ENCODE peak calls at places on chromosomes 5 and 9, in seven cellular contexts. F is IMR-90, G is PC-3, T is spleen, L is heart right ventricle, B is GM23338, V is suprapubic skin. S is an unnamed sample. For H3K4me1, the result is how much of the 10 kb centered on the place peaks cover.

GRCh38 chr5:106521701-106522100 is 1149.0 kb downstream of the EFNA5 start:
- DNase-seq in G (peak), T (no peak), L (no peak), V (no peak), B (no peak), F (peak), S (no peak)

GRCh38 chr5:126435261-126435660 is 12.1 kb downstream of the GRAMD2B start:
- DNase-seq in V (no peak), B (no peak), T (no peak), G (no peak), F (no peak), L (no peak), S (no peak)

GRCh38 chr5:39760385-39761198 is 335.8 kb upstream of the DAB2 start:
- DNase-seq in F (peak), T (no peak), G (peak), V (no peak), L (peak), B (no peak), S (no peak)

GRCh38 chr9:113935677-113936380 is 59.7 kb downstream of the ZNF618 start:
- DNase-seq in V (no peak), T (no peak), L (no peak), B (no peak), G (no peak), F (no peak), S (no peak)

GRCh38 chr5:10235350-10235749 is 14.3 kb downstream of the ATPSCKMT start:
- DNase-seq in B (no peak), T (no peak), G (peak), L (no peak), F (peak), V (no peak), S (no peak)

GRCh38 chr9:89668216-89668867 is 63.5 kb downstream of the GADD45G start:
- DNase-seq in F (no peak), T (no peak), V (no peak), L (no peak), G (no peak), B (no peak), S (no peak)

GRCh38 chr5:159877894-159878448 is 38.3 kb upstream of the ADRA1B start:
- DNase-seq in G (no peak), L (peak), B (no peak), F (no peak), T (no peak), V (peak), S (no peak)

GRCh38 chr5:154375331-154376008 is 70.3 kb upstream of the SAP30L start:
- DNase-seq in B (no peak), G (no peak), L (no peak), T (no peak), F (peak), V (no peak), S (no peak)

GRCh38 chr5:16713386-16713928 is 96.7 kb upstream of the RETREG1 start:
- DNase-seq in F (peak), B (peak), T (no peak), G (no peak), L (no peak), V (no peak), S (no peak)

GRCh38 chr5:142056831-142057696 is 44.2 kb upstream of the GNPDA1 start:
- DNase-seq in G (peak), V (no peak), L (no peak), B (no peak), F (no peak), T (no peak), S (no peak)

GRCh38 chr5:78586251-78586650 is 62.3 kb downstream of the LHFPL2 start:
- DNase-seq in G (peak), V (no peak), T (no peak), B (no peak), L (no peak), F (peak), S (peak)

GRCh38 chr9:20376780-20377179 is 245.5 kb downstream of the MLLT3 start:
- DNase-seq in F (no peak), V (no peak), T (no peak), L (no peak), B (no peak), G (no peak), S (no peak)

GRCh38 chr5:122175852-122176251 is 46.5 kb downstream of the ZNF474 start:
- DNase-seq in F (peak), G (no peak), B (no peak), L (no peak), T (no peak), V (no peak), S (no peak)

GRCh38 chr9:110088099-110088498 is 119.9 kb downstream of the C9orf152 start:
- DNase-seq in L (no peak), G (peak), T (no peak), F (no peak), B (no peak), V (no peak), S (no peak)

GRCh38 chr9:87533291-87533690 is 35.6 kb downstream of the DAPK1 start:
- DNase-seq in L (no peak), G (no peak), V (no peak), F (no peak), T (no peak), B (no peak), S (no peak)
- TF ChIP-seq CTCF in L (no peak), G (no peak), V (no peak), F (no peak), T (no peak), B (no peak), S (no peak)

GRCh38 chr9:134052491-134052890 is 15.3 kb downstream of the BRD3 start:
- DNase-seq in G (no peak), L (no peak), T (peak), B (no peak), V (no peak), F (no peak), S (peak)
- H3K4me1 ChIP-seq in G (under half), L (under half), T (half or more), B (under half), V (under half), F (under half), S (under half)

DNA sequence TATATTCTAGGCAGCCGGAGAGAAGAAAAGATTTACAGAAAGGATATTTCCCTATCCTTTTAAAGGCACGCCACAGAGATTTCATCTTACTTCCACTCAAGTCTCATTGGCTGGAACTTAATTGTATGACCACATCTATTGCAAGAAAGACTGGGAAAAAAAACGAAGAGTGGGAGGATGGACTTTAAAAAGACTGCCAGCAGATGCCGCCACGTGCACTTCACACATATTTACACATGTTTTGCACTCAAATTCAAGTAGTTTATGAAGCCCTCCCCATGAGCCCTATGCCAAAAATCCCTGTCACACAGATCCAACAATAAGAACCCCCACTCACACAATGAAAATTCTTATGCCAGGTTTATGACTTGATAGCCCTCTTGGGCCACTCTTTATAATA is 138.5 kb upstream of the TYRP1 start:
- DNase-seq in V (no peak), B (peak), F (peak), L (no peak), T (no peak), G (peak), S (no peak)
- TF ChIP-seq CTCF in V (no peak), B (peak), F (peak), L (no peak), T (no peak), G (peak), S (peak)

GRCh38 chr9:37452611-37453010 is 12.6 kb downstream of the ZBTB5 start:
- DNase-seq in G (no peak), L (no peak), B (no peak), V (no peak), T (no peak), F (no peak), S (no peak)
- H3K4me1 ChIP-seq in G (half or more), L (under half), B (under half), V (under half), T (under half), F (under half), S (under half)

DNA sequence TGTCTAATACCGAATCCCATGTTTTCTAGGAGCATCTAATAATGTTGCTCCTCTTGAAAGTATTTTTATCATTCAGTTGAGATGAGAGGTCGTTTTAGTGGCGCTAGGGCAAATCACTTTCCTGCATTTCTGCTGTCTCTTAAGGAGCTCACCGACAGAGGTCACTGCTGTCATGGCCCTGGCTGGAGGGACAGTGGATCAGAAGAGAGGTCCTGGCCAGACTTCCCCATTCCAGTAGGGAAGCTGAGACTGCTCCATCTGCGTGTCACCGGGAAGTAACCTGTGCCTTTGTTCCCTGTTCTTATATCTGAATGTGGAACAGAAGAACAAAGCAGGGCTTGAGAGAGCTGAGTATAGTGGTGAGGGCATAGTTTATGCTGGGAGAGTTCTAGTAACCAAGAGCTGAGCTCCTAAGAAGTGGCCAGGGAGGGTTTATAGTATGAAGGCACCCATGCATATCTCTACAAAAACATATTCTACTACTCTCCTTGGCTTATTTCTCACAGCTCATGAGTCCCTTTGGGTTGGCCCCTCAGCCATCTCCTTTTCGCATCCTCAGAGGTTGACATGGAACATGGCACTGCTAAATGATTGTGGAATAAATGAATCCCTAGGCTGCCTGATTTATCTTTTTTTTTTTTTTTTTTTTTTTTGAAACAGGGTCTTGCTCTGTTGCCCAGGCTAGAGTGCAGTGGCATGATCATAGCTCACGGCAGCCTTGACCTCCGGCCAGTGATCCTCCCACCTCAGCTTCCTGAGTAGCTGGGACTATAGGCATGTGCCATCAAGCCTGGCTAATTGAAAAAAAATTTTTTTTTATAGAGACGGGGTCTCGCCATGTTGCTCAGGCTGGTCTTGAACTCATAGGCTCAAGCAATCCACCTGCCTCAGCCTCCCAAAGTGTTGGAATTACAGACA is 27.2 kb downstream of the ATP6V0E1 start:
- DNase-seq in F (peak), G (no peak), B (peak), T (no peak), L (peak), V (peak), S (no peak)
- TF ChIP-seq CTCF in F (peak), G (no peak), B (peak), T (peak), L (peak), V (peak), S (peak)

GRCh38 chr9:131273791-131274673 is 2.3 kb downstream of the FAM78A start:
- DNase-seq in G (no peak), L (no peak), F (no peak), V (no peak), B (no peak), T (peak), S (no peak)

GRCh38 chr9:131272212-131272611 is 4.1 kb downstream of the FAM78A start:
- DNase-seq in T (no peak), V (no peak), L (no peak), B (no peak), F (no peak), G (no peak), S (no peak)

GRCh38 chr9:131270171-131271015 is 5.9 kb downstream of the FAM78A start:
- DNase-seq in L (peak), F (no peak), V (no peak), B (no peak), T (peak), G (no peak), S (no peak)

GRCh38 chr9:131273146-131273545 is 3.2 kb downstream of the FAM78A start:
- DNase-seq in T (peak), L (peak), G (no peak), B (no peak), V (no peak), F (no peak), S (no peak)

GRCh38 chr9:131271506-131271931 is 4.8 kb downstream of the FAM78A start:
- DNase-seq in V (no peak), G (no peak), F (no peak), B (no peak), T (peak), L (no peak), S (no peak)
- H3K4me1 ChIP-seq in V (under half), G (under half), F (under half), B (under half), T (half or more), L (half or more), S (under half)

GRCh38 chr9:107295995-107296394 is 12.9 kb downstream of the RAD23B start:
- DNase-seq in L (no peak), V (no peak), F (no peak), G (no peak), T (no peak), B (no peak), S (no peak)

GRCh38 chr9:107294756-107295155 is 11.7 kb downstream of the RAD23B start:
- DNase-seq in G (no peak), F (no peak), L (no peak), T (no peak), B (no peak), V (no peak), S (no peak)

GRCh38 chr9:107293555-107294085 is 10.5 kb downstream of the RAD23B start:
- DNase-seq in V (no peak), B (no peak), L (no peak), F (no peak), G (no peak), T (no peak), S (no peak)

DNA sequence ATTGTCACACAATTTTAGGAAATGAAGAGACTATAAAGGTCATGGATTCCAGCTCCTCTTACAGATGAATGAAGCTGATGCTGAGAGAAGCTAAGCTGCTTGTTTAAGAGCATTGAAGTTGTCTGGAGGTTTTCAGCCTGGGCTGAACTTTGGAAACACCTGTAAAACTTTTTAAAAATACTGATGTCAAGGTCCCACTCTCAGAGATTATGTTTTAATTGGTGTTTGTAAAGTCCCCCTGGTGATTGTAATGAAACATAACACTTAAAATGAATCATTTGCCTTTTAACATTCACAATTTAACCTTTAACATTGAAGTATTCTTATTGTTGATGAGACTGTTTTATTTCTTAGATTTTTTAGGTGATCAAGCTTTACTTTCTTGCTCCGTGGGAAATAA is 16.4 kb downstream of the RAD23B start:
- DNase-seq in F (no peak), T (no peak), V (no peak), L (no peak), B (no peak), G (peak), S (no peak)
- TF ChIP-seq CTCF in F (peak), T (no peak), V (no peak), L (peak), B (peak), G (peak), S (peak)

S was measured in RWPE2.